ENCODE peak calls at places on chromosomes 11 and 22, in nine cellular contexts. F, A, L, B, J, D, X, H and V are unnamed samples.
A peak's percentile ranks its signal among the peaks of the same experiment; 100 is the strongest.

GRCh38 chr11:72602250-72602904 is 71.8 kb downstream of the PDE2A start:
- DNase-seq in F (no peak), A (no peak), L (no peak), B (no peak), J (no peak), D (no peak), X (no peak), H (no peak), V (no peak)

GRCh38 chr11:126695293-126695692 is 305.3 kb downstream of the KIRREL3 start:
- DNase-seq in F (no peak), A (no peak), L (peak; percentile 10), B (no peak), J (no peak), D (no peak), X (no peak), H (no peak), V (no peak)

GRCh38 chr11:96459751-96460150 is 69.9 kb downstream of the JRKL start:
- DNase-seq in F (no peak), A (no peak), L (no peak), B (no peak), J (no peak), D (no peak), X (no peak), H (no peak), V (no peak)

GRCh38 chr22:20456064-20456721 is 18.6 kb upstream of the SCARF2 start:
- DNase-seq in F (peak; percentile 80), A (peak; percentile 86), L (peak; percentile 72), B (no peak), J (peak; percentile 79), D (peak; percentile 62), X (peak; percentile 44), H (peak; percentile 72), V (peak; percentile 70)

GRCh38 chr11:65743928-65744698 is 23.5 kb upstream of the RNASEH2C start:
- DNase-seq in F (peak; percentile 32), A (no peak), L (peak; percentile 76), B (no peak), J (no peak), D (no peak), X (no peak), H (peak; percentile 61), V (peak; percentile 53)

GRCh38 chr11:61532136-61533038 is 23.8 kb downstream of the LRRC10B start:
- DNase-seq in F (peak; percentile 65), A (no peak), L (peak; percentile 49), B (no peak), J (no peak), D (no peak), X (no peak), H (peak; percentile 49), V (no peak)

GRCh38 chr11:22778642-22779041 is 51.0 kb downstream of the SVIP start:
- DNase-seq in F (no peak), A (no peak), L (peak; percentile 11), B (no peak), J (no peak), D (no peak), X (no peak), H (no peak), V (no peak)

GRCh38 chr11:74035264-74035663 is 26.4 kb upstream of the UCP3 start:
- DNase-seq in F (no peak), A (peak; percentile 72), L (peak; percentile 30), B (no peak), J (no peak), D (no peak), X (no peak), H (peak; percentile 25), V (no peak)

GRCh38 chr11:121534131-121535093 is 81.6 kb upstream of the SORL1-AS1 start:
- DNase-seq in F (no peak), A (peak; percentile 24), L (no peak), B (no peak), J (peak; percentile 37), D (peak; percentile 30), X (no peak), H (no peak), V (no peak)

GRCh38 chr22:23085785-23086184 is 15.5 kb downstream of the GNAZ start:
- DNase-seq in F (no peak), A (no peak), L (no peak), B (no peak), J (no peak), D (no peak), X (no peak), H (no peak), V (no peak)

GRCh38 chr22:43094085-43094484 is 4.9 kb upstream of the TTLL1 start:
- DNase-seq in F (peak; percentile 52), A (peak; percentile 18), L (peak; percentile 60), B (no peak), J (no peak), D (no peak), X (no peak), H (peak; percentile 35), V (peak; percentile 76)

GRCh38 chr22:20457506-20458240 is 20.0 kb upstream of the SCARF2 start:
- DNase-seq in F (no peak), A (no peak), L (no peak), B (no peak), J (no peak), D (no peak), X (no peak), H (no peak), V (no peak)

GRCh38 chr22:27867114-27867957 is 51.7 kb downstream of the PITPNB start:
- DNase-seq in F (no peak), A (no peak), L (peak; percentile 31), B (no peak), J (no peak), D (no peak), X (no peak), H (no peak), V (no peak)

GRCh38 chr11:102712140-102712539 is 6.6 kb upstream of the MMP27 start:
- DNase-seq in F (peak; percentile 32), A (no peak), L (no peak), B (no peak), J (no peak), D (no peak), X (no peak), H (no peak), V (no peak)

GRCh38 chr11:64208796-64209562 is 2.5 kb downstream of the FERMT3 start:
- DNase-seq in F (no peak), A (no peak), L (no peak), B (no peak), J (no peak), D (no peak), X (no peak), H (no peak), V (no peak)

GRCh38 chr11:64206457-64207246 is at the start of gene FERMT3:
- DNase-seq in F (peak; percentile 89), A (no peak), L (no peak), B (no peak), J (no peak), D (no peak), X (no peak), H (no peak), V (peak; percentile 91)

GRCh38 chr11:64209563-64209843 is 3.0 kb downstream of the FERMT3 start:
- DNase-seq in F (no peak), A (no peak), L (no peak), B (no peak), J (no peak), D (no peak), X (no peak), H (no peak), V (no peak)

GRCh38 chr11:64208086-64208795 is 1.7 kb downstream of the FERMT3 start:
- DNase-seq in F (no peak), A (no peak), L (no peak), B (no peak), J (no peak), D (no peak), X (no peak), H (no peak), V (no peak)

GRCh38 chr11:64207247-64208085 is 945 bp downstream of the FERMT3 start:
- DNase-seq in F (peak; percentile 80), A (peak; percentile 78), L (no peak), B (no peak), J (peak; percentile 72), D (no peak), X (no peak), H (no peak), V (no peak)
- TF ChIP-seq POLR2A in F (no peak), A (no peak), L (no peak), B (peak; percentile 22), J (no peak), D (no peak), X (no peak), H (peak; percentile 27), V (no peak)

GRCh38 chr11:124722176-124722575 is 17.6 kb upstream of the NRGN start:
- DNase-seq in F (no peak), A (no peak), L (no peak), B (no peak), J (no peak), D (no peak), X (no peak), H (no peak), V (no peak)
- H3K4me3 ChIP-seq in F (no peak overlapping the region), A (no peak overlapping the region), L (no peak overlapping the region), B (no peak overlapping the region), J (no peak overlapping the region), D (no peak overlapping the region), X (no peak overlapping the region), H (no peak overlapping the region), V (no peak overlapping the region)

GRCh38 chr22:40397436-40397835 is 27.0 kb downstream of the SGSM3 start:
- DNase-seq in F (no peak), A (peak; percentile 54), L (no peak), B (no peak), J (no peak), D (no peak), X (no peak), H (no peak), V (no peak)

GRCh38 chr22:40396882-40397281 is 26.5 kb downstream of the SGSM3 start:
- DNase-seq in F (peak; percentile 88), A (peak; percentile 88), L (no peak), B (no peak), J (no peak), D (peak; percentile 94), X (no peak), H (peak; percentile 94), V (no peak)

GRCh38 chr22:40395607-40396006 is 25.2 kb downstream of the SGSM3 start:
- DNase-seq in F (no peak), A (no peak), L (no peak), B (no peak), J (no peak), D (no peak), X (no peak), H (no peak), V (no peak)

GRCh38 chr22:40392618-40393017 is 22.2 kb downstream of the SGSM3 start:
- DNase-seq in F (no peak), A (peak; percentile 49), L (no peak), B (no peak), J (no peak), D (no peak), X (no peak), H (no peak), V (no peak)

GRCh38 chr22:40394607-40395006 is 24.2 kb downstream of the SGSM3 start:
- DNase-seq in F (no peak), A (no peak), L (no peak), B (no peak), J (no peak), D (no peak), X (no peak), H (no peak), V (no peak)
- H3K4me1 ChIP-seq in F (peaks cover 9% of the 10 kb centered on the region), A (peaks cover 10% of the 10 kb centered on the region), L (no peaks in the 10 kb centered on the region), B (peaks cover 17% of the 10 kb centered on the region), J (no peaks in the 10 kb centered on the region), D (peaks cover 6% of the 10 kb centered on the region), X (no peaks in the 10 kb centered on the region), H (peaks cover 45% of the 10 kb centered on the region), V (no peaks in the 10 kb centered on the region)

GRCh38 chr22:30027169-30027568 is 53.1 kb upstream of the HORMAD2 start:
- DNase-seq in F (peak; percentile 60), A (no peak), L (peak; percentile 10), B (no peak), J (no peak), D (no peak), X (no peak), H (no peak), V (peak; percentile 82)
- TF ChIP-seq POLR2A in F (no peak), A (no peak), L (no peak), B (no peak), J (no peak), D (no peak), X (no peak), H (no peak), V (no peak)